ENCODE peak calls at places on chromosomes 7 and 10, in four cellular contexts. U is tibial artery, D is upper lobe of right lung, E is GM23338. Z is an unnamed sample.

GRCh38 chr7:73899731-73900142 is 38.8 kb downstream of the TMEM270 start:
- DNase-seq in U (peak; percentile 97), D (no peak), E (no peak), Z (no peak)

GRCh38 chr7:151347200-151347599 is 5.6 kb downstream of the NUB1 start:
- DNase-seq in U (no peak), D (no peak), E (no peak), Z (no peak)

GRCh38 chr7:29588900-29589696 is 25.5 kb downstream of the PRR15 start:
- DNase-seq in U (no peak), D (no peak), E (peak; percentile 85), Z (peak; percentile 54)

GRCh38 chr10:1570652-1571051 is 166.7 kb downstream of the ADARB2 start:
- DNase-seq in U (peak; percentile 12), D (peak; percentile 38), E (peak; percentile 32), Z (no peak)

GRCh38 chr10:71604324-71605018 is 115.1 kb downstream of the C10orf105 start:
- DNase-seq in U (no peak), D (no peak), E (no peak), Z (peak; percentile 45)

GRCh38 chr10:78920011-78920410 is 148.8 kb upstream of the ZMIZ1 start:
- DNase-seq in U (no peak), D (peak; percentile 51), E (no peak), Z (no peak)

GRCh38 chr10:119441151-119441821 is 101.2 kb downstream of the RGS10 start:
- DNase-seq in U (no peak), D (peak; percentile 60), E (no peak), Z (peak; percentile 85)

GRCh38 chr10:132990684-132991545 is 48.5 kb upstream of the CFAP46 start:
- DNase-seq in U (no peak), D (peak; percentile 45), E (no peak), Z (no peak)

GRCh38 chr7:48083114-48083830 is 5.8 kb upstream of the UPP1 start:
- DNase-seq in U (no peak), D (no peak), E (no peak), Z (peak; percentile 81)

GRCh38 chr7:157603005-157603404 is 266.2 kb downstream of the DNAJB6 start:
- DNase-seq in U (no peak), D (peak; percentile 46), E (no peak), Z (no peak)

GRCh38 chr10:97321032-97321806 is 2.1 kb downstream of the FRAT1 start:
- DNase-seq in U (peak; percentile 76), D (peak; percentile 73), E (peak; percentile 79), Z (no peak)

GRCh38 chr10:119818889-119819270 is 53.8 kb downstream of the MCMBP start:
- DNase-seq in U (no peak), D (no peak), E (peak; percentile 80), Z (no peak)

GRCh38 chr7:96823274-96823673 is 113.6 kb upstream of the SEM1 start:
- DNase-seq in U (no peak), D (no peak), E (no peak), Z (peak; percentile 5)

GRCh38 chr10:117541909-117542705 is 439 bp upstream of the EMX2 start:
- DNase-seq in U (peak; percentile 92), D (no peak), E (peak; percentile 95), Z (peak; percentile 90)

GRCh38 chr10:71773221-71773971 is at the start of gene VSIR:
- DNase-seq in U (peak; percentile 96), D (peak; percentile 95), E (peak; percentile 81), Z (peak; percentile 82)

GRCh38 chr7:98281757-98282652 is 519 bp downstream of the BRI3 start:
- DNase-seq in U (peak; percentile 81), D (peak; percentile 81), E (peak; percentile 43), Z (no peak)

GRCh38 chr7:87146740-87147386 is 5.4 kb upstream of the DMTF1 start:
- DNase-seq in U (peak; percentile 56), D (no peak), E (peak; percentile 23), Z (no peak)

GRCh38 chr7:6430271-6430940 is 17.3 kb downstream of the DAGLB start:
- DNase-seq in U (no peak), D (no peak), E (peak; percentile 59), Z (peak; percentile 81)

GRCh38 chr7:1761097-1761496 is 91.0 kb downstream of the ELFN1 start:
- DNase-seq in U (no peak), D (no peak), E (no peak), Z (no peak)

GRCh38 chr10:103709341-103709920 is 145.9 kb downstream of the SH3PXD2A start:
- DNase-seq in U (no peak), D (no peak), E (no peak), Z (peak; percentile 47)

GRCh38 chr10:70139151-70139996 is 6.7 kb upstream of the AIFM2 start:
- DNase-seq in U (no peak), D (no peak), E (peak; percentile 33), Z (no peak)

GRCh38 chr7:88116395-88116794 is 103.4 kb downstream of the SRI start:
- DNase-seq in U (no peak), D (no peak), E (no peak), Z (no peak)

GRCh38 chr7:2038876-2039728 is 193.6 kb downstream of the MAD1L1 start:
- DNase-seq in U (peak; percentile 38), D (peak; percentile 12), E (no peak), Z (no peak)

GRCh38 chr7:2521952-2522591 is 2.5 kb downstream of the LFNG start:
- DNase-seq in U (no peak), D (no peak), E (no peak), Z (no peak)

GRCh38 chr7:45157653-45158401 is at the start of gene RAMP3:
- DNase-seq in U (peak; percentile 59), D (peak; percentile 61), E (peak; percentile 72), Z (no peak)

GRCh38 chr7:15507235-15507634 is 54.6 kb downstream of the AGMO start:
- DNase-seq in U (no peak), D (no peak), E (no peak), Z (peak; percentile 22)

GRCh38 chr10:10794056-10794455 is 223.6 kb upstream of the CELF2 start:
- DNase-seq in U (no peak), D (no peak), E (no peak), Z (no peak)

GRCh38 chr10:87594181-87594580 is 65.5 kb upstream of the PAPSS2 start:
- DNase-seq in U (no peak), D (no peak), E (no peak), Z (no peak)

GRCh38 chr7:147903871-147904576 is 686.5 kb upstream of the C7orf33 start:
- DNase-seq in U (no peak), D (no peak), E (no peak), Z (no peak)

DNA sequence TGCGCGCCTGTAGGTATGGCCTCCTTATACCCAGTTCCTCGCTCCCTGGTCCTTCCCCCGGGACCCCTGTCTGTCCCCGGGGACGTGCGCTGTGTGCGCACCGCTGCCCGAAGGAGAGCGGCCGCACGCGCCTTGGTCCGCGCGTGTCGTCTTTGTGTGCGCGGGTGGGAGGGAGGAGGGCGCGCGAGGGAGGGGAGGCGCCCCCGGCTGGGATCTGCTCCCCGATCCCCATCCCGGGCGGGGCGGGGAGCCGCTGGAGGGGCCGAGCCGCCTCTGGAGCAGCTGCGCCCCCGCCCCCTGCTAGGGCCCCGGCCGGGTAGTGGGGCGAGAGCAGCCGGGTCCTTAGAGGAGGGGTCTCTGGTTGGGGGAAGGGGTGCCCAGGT is 405 bp downstream of the SH2B2 start:
- DNase-seq in U (no peak), D (peak; percentile 74), E (no peak), Z (no peak)
- TF ChIP-seq CTCF in U (no peak), D (no peak), E (no peak), Z (no peak)

GRCh38 chr7:135940077-135941075 is 36.8 kb downstream of the MTPN start:
- DNase-seq in U (no peak), D (no peak), E (no peak), Z (no peak)

GRCh38 chr7:135944753-135945152 is 32.4 kb downstream of the MTPN start:
- DNase-seq in U (no peak), D (no peak), E (no peak), Z (no peak)

GRCh38 chr7:135946289-135947055 is 30.7 kb downstream of the MTPN start:
- DNase-seq in U (no peak), D (no peak), E (no peak), Z (no peak)

GRCh38 chr7:135942614-135943013 is 34.5 kb downstream of the MTPN start:
- DNase-seq in U (no peak), D (no peak), E (no peak), Z (no peak)

DNA sequence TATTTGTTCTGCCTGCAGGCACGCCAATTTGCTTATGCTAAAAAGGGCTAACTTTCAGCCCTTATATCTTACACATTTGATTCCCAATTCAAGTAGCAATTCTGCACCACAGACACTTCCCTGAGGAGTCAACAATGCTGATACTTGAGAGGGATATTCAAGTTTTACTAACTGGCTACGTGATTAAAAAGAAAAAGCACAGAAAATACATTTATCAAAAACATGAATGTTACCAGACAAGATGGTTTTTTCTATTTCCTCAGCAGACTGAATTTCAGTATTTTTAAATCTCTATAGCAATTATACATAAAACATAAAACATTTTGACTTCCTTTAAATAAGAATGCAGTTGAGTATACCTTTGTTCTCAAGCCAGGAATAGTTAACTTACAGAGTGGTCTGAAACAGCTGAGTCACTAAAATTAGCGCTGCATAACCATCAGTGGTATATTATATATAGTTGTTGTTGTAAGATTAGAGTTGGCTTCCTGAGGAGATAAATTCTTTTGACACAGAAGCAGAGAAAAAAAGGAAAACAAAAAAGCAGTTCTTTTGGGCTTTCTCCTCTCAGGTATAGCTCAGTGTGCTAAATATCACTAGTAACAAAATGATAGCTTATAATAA is 33.8 kb downstream of the MTPN start:
- DNase-seq in U (no peak), D (no peak), E (peak; percentile 8), Z (peak; percentile 52)
- H3K4me3 ChIP-seq in U (no peak overlapping the region), D (no peak overlapping the region), E (no peak overlapping the region), Z (no peak overlapping the region)

DNA sequence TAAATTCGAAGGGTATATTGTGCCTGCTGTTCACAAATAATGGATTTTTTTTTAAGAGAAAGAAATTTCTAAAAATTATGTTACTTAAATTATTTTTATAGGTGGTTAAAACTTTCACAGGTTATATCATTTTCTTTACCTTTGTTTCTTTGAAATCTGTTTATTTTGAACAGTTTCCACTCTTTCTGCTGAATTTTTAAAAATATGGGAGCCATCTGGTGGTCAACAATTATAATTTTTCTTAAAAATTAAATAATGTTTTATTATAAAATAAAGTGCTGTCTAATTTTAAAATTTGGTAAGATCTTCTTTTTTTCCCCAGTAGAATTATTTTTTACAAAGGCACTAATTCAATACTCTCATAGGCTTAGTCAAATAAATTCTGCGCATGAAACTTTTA is 263.9 kb downstream of the ETV1 start:
- DNase-seq in U (no peak), D (no peak), E (no peak), Z (no peak)
- TF ChIP-seq CTCF in U (no peak), D (no peak), E (no peak), Z (peak; percentile 21)

DNA sequence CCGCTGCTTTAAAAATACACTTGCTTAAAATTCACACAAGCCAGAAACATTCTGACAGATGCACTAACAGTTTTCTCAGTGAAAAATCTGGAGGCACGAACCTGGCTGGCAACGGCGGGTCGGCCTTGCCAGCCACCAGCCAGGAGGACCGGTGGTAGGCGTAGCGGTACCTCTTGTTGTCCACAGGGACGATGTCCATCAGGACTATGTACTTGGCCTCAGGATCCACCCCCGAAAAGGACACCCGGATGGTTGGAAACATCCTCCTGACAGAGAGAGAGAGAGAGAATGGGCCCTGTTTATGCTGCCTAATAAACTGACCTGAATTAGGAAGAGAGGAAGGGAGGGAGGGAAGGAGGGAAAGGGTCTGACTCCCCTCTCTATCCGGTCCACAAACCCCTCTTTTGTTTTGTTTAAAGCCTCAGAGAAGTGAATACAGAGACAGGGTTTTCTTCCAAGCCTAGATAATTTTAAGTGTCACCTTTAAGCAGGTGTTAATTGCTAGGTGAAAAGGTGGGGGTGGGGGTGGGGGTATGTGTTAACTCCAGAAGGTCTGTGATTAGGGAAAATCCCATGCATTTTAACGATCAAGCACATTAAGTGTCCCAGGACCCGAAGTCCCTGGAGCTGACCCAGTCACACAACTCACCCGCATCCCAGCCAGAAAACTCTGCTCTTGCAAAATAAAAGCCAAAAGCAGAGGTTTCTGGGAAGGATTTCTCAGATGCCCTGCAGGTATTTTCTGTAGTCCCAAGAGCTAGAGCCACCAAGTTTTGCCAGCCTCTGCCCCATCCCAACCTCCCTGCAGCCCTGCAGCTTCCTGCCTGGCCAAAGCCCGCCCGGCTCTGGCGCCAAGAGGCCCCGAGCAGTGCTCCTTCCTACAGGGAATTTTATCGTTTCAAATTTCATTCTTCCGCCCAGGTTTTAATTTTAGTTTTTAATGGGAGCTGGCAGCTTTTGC is 5.0 kb downstream of the TBX20 start:
- DNase-seq in U (no peak), D (no peak), E (peak; percentile 63), Z (no peak)
- H3K4me3 ChIP-seq in U (no peak overlapping the region), D (no peak overlapping the region), E (peak overlapping the region; percentile 57), Z (no peak overlapping the region)

Z was measured in choroid plexus epithelial cell.